ENCODE peak calls at places on chromosome 18, in seven cellular contexts. I, C, R, A, P, S and X are unnamed samples. For H3K9me3, the result is how much of the 10 kb centered on the place peaks cover.

GRCh38 chr18:13710460-13710859 is 15.9 kb downstream of the FAM210A start:
- DNase-seq in I (peak), C (no peak), R (no peak), A (no peak), P (no peak), S (no peak), X (no peak)

GRCh38 chr18:12886498-12887126 is 2.6 kb upstream of the PTPN2 start:
- DNase-seq in I (no peak), C (no peak), R (peak), A (no peak), P (no peak), S (no peak), X (no peak)

GRCh38 chr18:13451208-13451530 is 232.6 kb downstream of the LDLRAD4 start:
- DNase-seq in I (no peak), C (no peak), R (no peak), A (no peak), P (no peak), S (no peak), X (no peak)

GRCh38 chr18:58218111-58218510 is 174.1 kb downstream of the NEDD4L start:
- DNase-seq in I (peak), C (no peak), R (no peak), A (no peak), P (no peak), S (no peak), X (no peak)

GRCh38 chr18:21557607-21558253 is 42.8 kb downstream of the ESCO1 start:
- DNase-seq in I (no peak), C (peak), R (no peak), A (no peak), P (no peak), S (no peak), X (no peak)

GRCh38 chr18:26521617-26522016 is 26.7 kb downstream of the KCTD1 start:
- DNase-seq in I (no peak), C (no peak), R (no peak), A (no peak), P (no peak), S (no peak), X (no peak)

GRCh38 chr18:27223570-27224340 is 38.6 kb upstream of the CHST9 start:
- DNase-seq in I (no peak), C (no peak), R (no peak), A (no peak), P (no peak), S (no peak), X (no peak)

GRCh38 chr18:28159055-28159454 is 17.9 kb downstream of the CDH2 start:
- DNase-seq in I (no peak), C (no peak), R (no peak), A (no peak), P (no peak), S (no peak), X (no peak)

GRCh38 chr18:59388817-59389216 is 29.8 kb upstream of the LMAN1 start:
- DNase-seq in I (no peak), C (no peak), R (no peak), A (no peak), P (no peak), S (no peak), X (no peak)

GRCh38 chr18:79939096-79939495 is 12.4 kb downstream of the SLC66A2 start:
- DNase-seq in I (no peak), C (no peak), R (no peak), A (no peak), P (no peak), S (no peak), X (no peak)

GRCh38 chr18:11309172-11309571 is 159.8 kb upstream of the PIEZO2 start:
- DNase-seq in I (peak), C (no peak), R (peak), A (no peak), P (no peak), S (no peak), X (no peak)

GRCh38 chr18:68299906-68300305 is 415.0 kb downstream of the TMX3 start:
- DNase-seq in I (no peak), C (no peak), R (no peak), A (no peak), P (no peak), S (no peak), X (no peak)

GRCh38 chr18:63313409-63313917 is 6.1 kb downstream of the BCL2 start:
- DNase-seq in I (no peak), C (no peak), R (no peak), A (no peak), P (no peak), S (no peak), X (no peak)

GRCh38 chr18:63451774-63452173 is 25.0 kb upstream of the SERPINB5 start:
- DNase-seq in I (peak), C (no peak), R (no peak), A (no peak), P (no peak), S (no peak), X (no peak)

GRCh38 chr18:32040936-32041335 is 22.3 kb downstream of the RNF125 start:
- DNase-seq in I (no peak), C (no peak), R (no peak), A (no peak), P (no peak), S (no peak), X (no peak)

GRCh38 chr18:51009071-51009470 is 20.9 kb upstream of the SMAD4 start:
- DNase-seq in I (no peak), C (no peak), R (no peak), A (no peak), P (no peak), S (no peak), X (no peak)

GRCh38 chr18:75212626-75213110 is 2.1 kb downstream of the TSHZ1 start:
- DNase-seq in I (no peak), C (no peak), R (no peak), A (no peak), P (no peak), S (no peak), X (no peak)

GRCh38 chr18:40470753-40471152 is 1484.3 kb upstream of the PIK3C3 start:
- DNase-seq in I (no peak), C (no peak), R (no peak), A (no peak), P (no peak), S (no peak), X (no peak)

GRCh38 chr18:78776706-78777105 is 202.9 kb upstream of the SALL3 start:
- DNase-seq in I (no peak), C (no peak), R (no peak), A (no peak), P (peak), S (no peak), X (no peak)

GRCh38 chr18:79439201-79440023 is 43.7 kb downstream of the NFATC1 start:
- DNase-seq in I (no peak), C (no peak), R (no peak), A (no peak), P (no peak), S (no peak), X (peak)

GRCh38 chr18:43383031-43383430 is 105.7 kb upstream of the SYT4 start:
- DNase-seq in I (no peak), C (no peak), R (no peak), A (no peak), P (no peak), S (no peak), X (no peak)

GRCh38 chr18:46424898-46425297 is 232.1 kb downstream of the LOXHD1 start:
- DNase-seq in I (no peak), C (no peak), R (no peak), A (no peak), P (no peak), S (no peak), X (no peak)

GRCh38 chr18:75156831-75157230 is 52.1 kb downstream of the PTGR3 start:
- DNase-seq in I (no peak), C (no peak), R (no peak), A (no peak), P (no peak), S (no peak), X (no peak)

GRCh38 chr18:35415511-35416427 is 38.6 kb upstream of the ZNF396 start:
- DNase-seq in I (peak), C (no peak), R (no peak), A (no peak), P (no peak), S (no peak), X (no peak)

GRCh38 chr18:2805970-2806943 is 40.5 kb upstream of the EMILIN2 start:
- DNase-seq in I (peak), C (no peak), R (no peak), A (no peak), P (no peak), S (no peak), X (no peak)

GRCh38 chr18:35284846-35285245 is 5.2 kb downstream of the ZSCAN30 start:
- DNase-seq in I (no peak), C (no peak), R (no peak), A (no peak), P (peak), S (no peak), X (no peak)

GRCh38 chr18:50619833-50620232 is 59.9 kb downstream of the MAPK4 start:
- DNase-seq in I (no peak), C (no peak), R (no peak), A (no peak), P (no peak), S (no peak), X (no peak)

GRCh38 chr18:80194874-80195570 is 52.3 kb downstream of the PARD6G start:
- DNase-seq in I (no peak), C (no peak), R (no peak), A (no peak), P (no peak), S (no peak), X (no peak)

GRCh38 chr18:13217466-13217961 is 1.0 kb upstream of the LDLRAD4 start:
- DNase-seq in I (no peak), C (peak), R (no peak), A (peak), P (peak), S (peak), X (peak)

GRCh38 chr18:13451661-13452447 is 233.3 kb downstream of the LDLRAD4 start:
- DNase-seq in I (no peak), C (no peak), R (no peak), A (no peak), P (no peak), S (no peak), X (no peak)

GRCh38 chr18:47844828-47845227 is 85.6 kb downstream of the SMAD2 start:
- DNase-seq in I (no peak), C (no peak), R (no peak), A (no peak), P (no peak), S (no peak), X (no peak)

GRCh38 chr18:46289931-46290330 is 185.7 kb downstream of the HAUS1 start:
- DNase-seq in I (no peak), C (no peak), R (no peak), A (no peak), P (no peak), S (no peak), X (no peak)

GRCh38 chr18:57959278-57959677 is 84.7 kb upstream of the NEDD4L start:
- DNase-seq in I (peak), C (peak), R (peak), A (no peak), P (no peak), S (no peak), X (no peak)

DNA sequence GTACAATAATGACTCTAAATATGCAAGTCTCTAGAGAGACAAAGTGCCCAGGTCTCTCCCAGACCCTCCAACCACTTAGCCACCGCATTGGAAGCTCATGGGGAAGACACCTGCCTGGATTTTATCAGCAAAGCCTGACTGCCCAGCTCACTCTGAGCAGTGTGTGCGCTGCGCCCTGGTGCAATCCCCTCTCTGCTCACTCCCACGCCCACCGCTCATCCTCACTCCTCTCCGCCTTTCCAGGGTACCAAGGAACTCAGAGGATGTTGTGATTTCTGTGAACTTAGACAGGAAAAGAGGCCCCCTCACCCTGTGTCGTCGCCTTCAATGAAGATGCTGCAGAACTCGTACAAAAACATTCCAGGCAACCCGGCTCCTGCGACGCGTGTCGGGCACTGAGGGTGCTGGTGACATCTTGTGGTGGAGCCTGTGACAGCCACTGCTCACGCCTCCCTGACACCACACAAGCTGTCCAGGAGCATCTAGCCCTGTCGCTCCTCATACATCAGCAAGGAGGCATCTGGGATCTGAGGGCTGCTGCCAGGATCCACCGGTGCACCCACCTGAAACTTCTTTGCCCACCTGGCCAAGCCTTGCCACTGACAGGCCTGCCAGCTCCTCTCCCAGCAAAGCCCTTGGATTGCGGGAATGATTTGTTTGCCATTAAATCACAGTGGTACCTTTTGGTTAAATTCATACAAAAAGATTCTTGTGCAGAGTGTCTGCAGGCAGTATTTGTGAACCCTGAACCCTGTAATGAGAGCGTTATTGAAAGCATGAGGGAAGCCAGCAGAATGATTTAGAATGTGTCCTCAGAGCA is 220.4 kb downstream of the ZNF516 start:
- DNase-seq in I (no peak), C (no peak), R (peak), A (no peak), P (no peak), S (no peak), X (no peak)
- TF ChIP-seq CTCF in I (no peak), C (peak), R (peak), A (peak), P (no peak), S (peak), X (no peak)

GRCh38 chr18:73617981-73618380 is 529.7 kb downstream of the FBXO15 start:
- DNase-seq in I (no peak), C (no peak), R (no peak), A (no peak), P (no peak), S (no peak), X (no peak)
- H3K9me3 ChIP-seq in I (under half), C (under half), R (under half), A (under half), P (under half), S (under half), X (under half)

GRCh38 chr18:55318864-55319516 is 269.0 kb downstream of the TCF4 start:
- DNase-seq in I (peak), C (no peak), R (no peak), A (no peak), P (no peak), S (no peak), X (no peak)

GRCh38 chr18:55314615-55315237 is 273.3 kb downstream of the TCF4 start:
- DNase-seq in I (no peak), C (no peak), R (no peak), A (no peak), P (no peak), S (no peak), X (no peak)

GRCh38 chr18:55317832-55318231 is 270.2 kb downstream of the TCF4 start:
- DNase-seq in I (peak), C (no peak), R (no peak), A (no peak), P (no peak), S (no peak), X (no peak)

GRCh38 chr18:55317322-55317721 is 270.7 kb downstream of the TCF4 start:
- DNase-seq in I (no peak), C (no peak), R (no peak), A (no peak), P (no peak), S (no peak), X (no peak)

DNA sequence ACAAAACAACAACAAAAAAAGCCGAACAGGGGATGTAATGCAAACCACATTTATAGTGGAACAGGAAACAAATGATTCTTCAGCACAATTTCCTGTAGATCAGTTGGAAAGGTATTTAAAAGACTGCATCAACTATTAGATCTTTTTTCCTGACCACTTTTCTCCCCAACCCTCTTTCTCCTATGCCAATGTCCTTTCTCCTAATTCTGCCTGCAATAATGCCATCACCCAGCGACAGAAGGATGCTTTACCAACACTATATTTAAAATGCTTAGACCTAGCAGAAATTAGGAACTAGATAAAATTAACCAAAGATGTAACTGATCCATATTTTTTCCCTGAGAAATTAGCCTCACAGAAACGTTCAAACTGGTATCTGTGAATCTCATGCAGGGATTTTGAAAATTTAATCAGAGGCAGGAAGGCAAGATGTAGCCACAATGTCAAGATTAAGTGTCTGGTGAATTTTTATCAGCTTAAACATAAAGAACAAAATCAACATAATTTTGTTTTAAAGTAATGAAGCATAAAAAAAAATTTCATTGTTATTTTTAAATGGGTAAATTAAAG is 271.3 kb downstream of the TCF4 start:
- DNase-seq in I (no peak), C (no peak), R (no peak), A (no peak), P (no peak), S (no peak), X (no peak)
- H3K27ac ChIP-seq in I (no peak), C (no peak), R (no peak), A (peak), P (no peak), S (peak), X (no peak)

GRCh38 chr18:24602156-24602555 is 141.7 kb downstream of the HRH4 start:
- DNase-seq in I (no peak), C (no peak), R (no peak), A (no peak), P (no peak), S (no peak), X (no peak)

GRCh38 chr18:24601624-24602023 is 141.2 kb downstream of the HRH4 start:
- DNase-seq in I (no peak), C (no peak), R (no peak), A (no peak), P (no peak), S (no peak), X (no peak)

GRCh38 chr18:24603151-24603550 is 142.7 kb downstream of the HRH4 start:
- DNase-seq in I (no peak), C (no peak), R (no peak), A (no peak), P (no peak), S (no peak), X (no peak)

GRCh38 chr18:24595556-24595955 is 135.1 kb downstream of the HRH4 start:
- DNase-seq in I (no peak), C (no peak), R (no peak), A (no peak), P (no peak), S (no peak), X (no peak)

GRCh38 chr18:24600076-24600654 is 139.7 kb downstream of the HRH4 start:
- DNase-seq in I (peak), C (no peak), R (peak), A (no peak), P (no peak), S (no peak), X (no peak)
- TF ChIP-seq CTCF in I (peak), C (peak), R (peak), A (peak), P (peak), S (peak), X (peak)

GRCh38 chr18:72329533-72329932 is 214.6 kb downstream of the CBLN2 start:
- DNase-seq in I (no peak), C (no peak), R (no peak), A (no peak), P (no peak), S (no peak), X (no peak)
- H3K9me3 ChIP-seq in I (under half), C (under half), R (under half), A (under half), P (under half), S (under half), X (under half)

GRCh38 chr18:70489556-70489955 is 200.7 kb downstream of the SOCS6 start:
- DNase-seq in I (no peak), C (no peak), R (no peak), A (no peak), P (no peak), S (no peak), X (no peak)
- H3K27ac ChIP-seq in I (no peak), C (no peak), R (no peak), A (no peak), P (peak), S (no peak), X (no peak)

GRCh38 chr18:44895176-44895798 is 214.6 kb downstream of the SETBP1 start:
- DNase-seq in I (peak), C (peak), R (peak), A (peak), P (no peak), S (peak), X (no peak)
- TF ChIP-seq CTCF in I (peak), C (peak), R (peak), A (peak), P (no peak), S (peak), X (no peak)

GRCh38 chr18:14935210-14935609 is 187.2 kb downstream of the ANKRD30B start:
- DNase-seq in I (no peak), C (no peak), R (no peak), A (no peak), P (no peak), S (no peak), X (no peak)
- H3K9me3 ChIP-seq in I (under half), C (under half), R (under half), A (under half), P (under half), S (under half), X (under half)